ENCODE peak calls at places on chromosomes 3 and 15, in eight cellular contexts. F is tibial artery; B is CD8-positive, alpha-beta T cell; H is uterus; U is sigmoid colon; A is transverse colon; N is RWPE2; R is HepG2. L is an unnamed sample. For H3K9me3, the result is how much of the 10 kb centered on the place peaks cover.

GRCh38 chr3:98630416-98630815 is 37.0 kb upstream of the CPOX start:
- DNase-seq in H (no peak), N (no peak), B (no peak), F (no peak), A (no peak), U (no peak), R (no peak), L (no peak)

GRCh38 chr3:60909526-60909925 is 341.7 kb downstream of the FHIT start:
- DNase-seq in F (no peak), B (no peak), R (no peak), A (no peak), U (no peak), N (no peak), H (no peak), L (no peak)

GRCh38 chr3:33750216-33750558 is 32.1 kb upstream of the CLASP2 start:
- DNase-seq in N (no peak), A (no peak), F (no peak), B (no peak), U (no peak), R (no peak), H (no peak), L (no peak)

GRCh38 chr15:69762373-69763148 is 309.9 kb downstream of the RPLP1 start:
- DNase-seq in N (no peak), U (no peak), B (no peak), F (no peak), H (no peak), A (no peak), R (peak), L (no peak)

GRCh38 chr3:50516048-50516871 is 12.8 kb upstream of the CACNA2D2 start:
- DNase-seq in H (peak), N (no peak), A (peak), U (no peak), R (peak), F (no peak), B (no peak), L (peak)

GRCh38 chr3:146594843-146595482 is 10.2 kb downstream of the PLSCR5 start:
- DNase-seq in F (no peak), N (no peak), B (no peak), U (no peak), H (no peak), R (peak), A (no peak), L (no peak)

GRCh38 chr3:134330895-134331810 is 43.1 kb downstream of the AMOTL2 start:
- DNase-seq in R (no peak), F (peak), B (no peak), U (peak), H (no peak), A (no peak), N (no peak), L (no peak)

GRCh38 chr15:80991446-80991845 is 1.8 kb upstream of the MESD start:
- DNase-seq in F (peak), N (no peak), H (peak), A (peak), U (peak), B (no peak), R (no peak), L (peak)

DNA sequence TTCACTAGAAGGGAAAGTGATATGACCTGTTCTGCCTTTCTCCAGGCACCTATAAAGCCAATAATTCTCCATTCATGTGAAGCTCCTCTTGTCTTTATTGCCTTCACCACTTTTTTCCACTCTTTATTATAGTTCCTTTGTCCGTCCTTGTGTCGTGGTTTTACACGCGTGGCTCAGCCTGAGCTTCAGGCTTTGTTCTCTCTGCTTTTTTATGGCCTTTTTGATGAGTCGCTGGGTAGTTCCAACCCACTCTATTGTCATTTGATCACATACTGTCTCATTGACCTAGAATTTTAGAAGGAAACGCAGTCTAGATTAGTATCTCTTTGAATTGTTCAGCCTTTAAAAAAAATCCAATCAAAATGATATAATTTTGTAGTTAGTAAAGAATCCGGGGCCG is 403.2 kb downstream of the PTPRG start:
- DNase-seq in A (no peak), H (no peak), F (no peak), R (no peak), N (no peak), B (no peak), U (no peak), L (no peak)
- H3K9me3 ChIP-seq in A (under half), H (under half), F (under half), R (under half), N (under half), B (under half), U (under half), L (under half)

DNA sequence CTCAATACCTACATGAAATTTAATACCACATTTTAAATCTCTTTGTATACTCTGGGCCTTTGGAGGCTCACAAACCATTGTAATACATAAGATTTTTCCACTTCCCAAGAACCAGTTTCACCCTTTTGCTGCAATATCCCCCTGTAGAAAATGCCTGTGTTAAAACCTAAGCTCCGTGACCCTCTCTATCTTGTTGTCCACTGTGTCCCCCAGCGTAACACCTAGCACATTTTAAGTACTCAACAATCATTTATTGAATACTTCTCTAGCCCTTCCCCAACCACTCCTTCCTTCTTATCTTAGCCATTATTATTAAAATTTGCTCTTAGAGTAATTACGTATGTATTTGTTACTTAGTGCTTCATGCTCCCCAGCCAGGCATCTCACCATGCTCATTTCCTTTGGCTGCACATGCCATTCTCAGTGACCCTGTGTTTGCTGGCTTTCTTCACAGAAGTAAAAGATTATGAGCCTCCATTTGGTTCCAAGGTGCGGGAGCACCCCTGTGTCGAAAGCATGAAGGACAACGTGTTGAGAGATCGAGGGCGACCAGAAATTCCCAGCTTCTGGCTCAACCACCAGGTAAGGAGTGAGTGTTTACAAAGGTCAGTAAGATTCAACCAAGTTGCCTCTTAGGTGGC is 81.6 kb downstream of the TGFBR2 start:
- DNase-seq in B (no peak), F (no peak), U (no peak), A (no peak), N (no peak), R (no peak), H (no peak), L (no peak)
- H3K27ac ChIP-seq in B (no peak), F (peak), U (peak), A (peak), N (peak), R (no peak), H (peak), L (no peak)

DNA sequence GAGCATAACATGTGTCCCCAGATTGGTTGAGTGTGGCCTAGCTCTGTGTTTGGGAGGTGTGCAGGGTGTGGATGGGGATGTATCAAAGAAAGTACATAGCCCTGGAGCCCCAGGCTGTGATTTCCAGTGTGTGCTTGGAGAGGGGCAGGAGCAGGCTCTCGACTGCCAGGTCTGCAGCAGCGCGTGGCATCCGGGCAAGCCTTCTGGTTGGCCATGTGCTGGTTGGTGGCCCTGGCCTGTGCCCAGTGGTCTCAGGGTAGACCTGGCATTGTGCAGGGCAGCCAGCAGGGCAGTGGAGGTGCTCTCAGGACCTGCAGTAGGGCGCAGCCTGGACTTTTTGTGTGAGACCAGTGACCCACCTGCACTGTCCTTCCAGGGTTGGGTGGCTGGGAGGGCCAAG is 231.5 kb downstream of the UBE3A start:
- DNase-seq in B (no peak), N (no peak), A (no peak), F (no peak), U (no peak), H (no peak), R (no peak), L (no peak)
- H3K9me3 ChIP-seq in B (under half), N (half or more), A (under half), F (under half), U (under half), H (under half), R (half or more), L (half or more)

DNA sequence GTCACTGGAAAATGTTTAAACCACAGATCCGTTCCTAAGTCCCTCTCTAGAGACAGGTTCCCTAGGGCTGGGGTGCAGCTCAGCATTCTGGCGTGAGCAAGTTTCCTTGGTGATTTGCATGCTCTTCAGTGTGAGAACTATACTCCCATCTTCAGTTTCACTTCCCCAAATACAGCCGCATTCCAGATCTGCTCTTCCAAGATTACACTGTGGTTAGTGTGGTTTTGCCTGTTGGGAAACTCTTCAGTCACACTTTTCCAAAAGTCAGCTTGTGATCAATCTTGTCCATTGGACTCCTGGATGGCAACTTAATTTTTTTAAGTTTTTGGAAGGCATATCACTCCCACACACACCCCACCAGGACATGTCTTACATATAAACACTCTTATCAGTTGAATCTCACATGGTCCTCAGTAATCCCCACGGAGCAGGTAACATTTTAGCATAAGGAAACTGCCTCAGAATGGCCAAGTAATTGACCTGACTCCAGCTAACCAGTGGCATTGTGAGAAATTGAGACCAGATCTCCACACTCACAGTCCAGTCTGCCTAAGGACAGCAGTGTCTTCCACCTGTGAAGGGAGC is 33.5 kb upstream of the PTPN23 start:
- DNase-seq in F (no peak), U (peak), N (no peak), A (peak), H (no peak), B (no peak), R (no peak), L (no peak)
- H3K27ac ChIP-seq in F (no peak), U (no peak), N (no peak), A (no peak), H (no peak), B (no peak), R (no peak), L (peak)

GRCh38 chr3:58686847-58687246 is 20.3 kb upstream of the FAM3D start:
- DNase-seq in B (no peak), U (no peak), N (no peak), H (no peak), A (no peak), F (no peak), R (no peak), L (no peak)
- H3K9me3 ChIP-seq in B (under half), U (under half), N (under half), H (under half), A (under half), F (under half), R (under half), L (under half)

DNA sequence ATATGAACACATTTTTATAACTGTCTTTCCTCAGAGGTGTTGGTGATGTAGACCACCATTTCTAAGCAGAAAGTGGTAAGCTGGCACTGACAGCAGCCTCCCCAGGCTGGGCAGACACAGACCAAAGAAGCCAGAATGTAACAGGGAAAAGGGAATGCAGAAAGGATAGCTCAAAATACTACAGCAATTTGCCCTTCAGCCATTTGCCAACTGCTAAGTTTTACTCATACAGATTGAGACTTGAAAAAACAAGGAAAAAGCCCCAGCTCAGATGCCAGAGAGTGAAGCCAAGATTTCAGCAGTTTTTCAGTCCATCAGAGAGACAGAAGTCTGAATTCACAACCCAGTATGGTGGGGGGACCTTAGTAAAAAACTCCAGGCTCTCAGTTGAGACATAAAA is 73.6 kb upstream of the ABI3BP start:
- DNase-seq in R (no peak), B (no peak), N (no peak), F (no peak), A (no peak), U (no peak), H (no peak), L (no peak)
- H3K27ac ChIP-seq in R (no peak), B (no peak), N (peak), F (peak), A (peak), U (peak), H (no peak), L (peak)

DNA sequence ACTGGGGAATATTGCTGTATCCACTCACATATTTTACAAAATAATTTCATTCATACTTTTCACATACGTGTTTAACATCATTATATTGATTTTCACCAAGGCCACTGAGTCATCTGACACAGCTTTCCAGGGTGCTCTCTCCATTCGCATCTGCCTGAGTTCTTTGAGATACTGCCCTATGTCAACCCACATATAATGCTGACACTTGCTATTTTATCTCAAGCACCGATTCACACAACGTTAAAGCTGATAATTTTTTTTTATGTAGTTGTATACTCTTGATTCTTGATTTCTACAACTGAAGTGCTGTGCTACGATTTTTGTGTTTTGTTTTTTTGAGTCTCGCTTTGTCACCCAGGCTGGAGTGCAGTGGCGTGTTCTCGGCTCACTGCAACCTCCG is 249.8 kb upstream of the CDIN1 start:
- DNase-seq in H (no peak), U (no peak), B (no peak), F (no peak), A (no peak), N (no peak), R (no peak), L (no peak)
- H3K9me3 ChIP-seq in H (under half), U (under half), B (under half), F (under half), A (under half), N (under half), R (under half), L (under half)

DNA sequence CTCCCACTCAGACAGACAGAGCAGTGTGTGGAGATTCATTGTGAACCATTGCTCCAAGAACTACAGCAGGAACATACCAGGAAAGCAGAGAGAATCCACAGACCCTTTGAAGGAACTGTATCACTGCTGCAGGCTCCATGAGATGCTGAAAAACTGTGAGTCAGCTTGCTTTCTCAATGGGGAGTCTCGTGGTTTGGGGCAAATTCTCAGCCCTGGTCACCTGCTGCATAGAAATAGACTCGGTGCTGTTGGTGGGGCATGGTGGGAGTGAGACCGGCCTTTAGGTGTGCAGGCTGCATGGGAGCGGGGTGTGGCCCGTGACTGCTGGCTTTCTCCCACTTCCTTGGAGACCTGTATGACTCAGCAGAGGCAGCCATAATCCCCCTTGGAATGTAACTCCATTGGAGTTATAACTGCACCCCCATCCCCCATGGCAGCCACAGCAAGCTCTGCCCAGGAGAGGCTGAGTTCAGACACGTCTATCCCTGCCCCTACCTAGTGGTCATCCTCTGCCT is 35.6 kb downstream of the ALCAM start:
- DNase-seq in N (peak), R (no peak), F (no peak), U (peak), B (no peak), A (no peak), H (no peak), L (no peak)
- H3K27ac ChIP-seq in N (peak), R (no peak), F (no peak), U (no peak), B (no peak), A (no peak), H (no peak), L (no peak)